ENCODE peak calls at places on chromosome 14, in ten cellular contexts. Z, Y, O, L, H, I, A, C, N and D are unnamed samples. For H3K4me1, the result is how much of the 10 kb centered on the place peaks cover.

GRCh38 chr14:75452900-75453816 is 25.3 kb downstream of the JDP2 start:
- DNase-seq in Z (no peak), Y (peak), O (peak), L (no peak), H (no peak), I (peak), A (peak), C (peak), N (peak), D (peak)

GRCh38 chr14:101357038-101357437 is 204.3 kb upstream of the DIO3 start:
- DNase-seq in Z (no peak), Y (no peak), O (no peak), L (no peak), H (no peak), I (no peak), A (no peak), C (no peak), N (no peak), D (no peak)

GRCh38 chr14:88941414-88941813 is 117.0 kb downstream of the TTC8 start:
- DNase-seq in Z (no peak), Y (no peak), O (no peak), L (no peak), H (no peak), I (no peak), A (no peak), C (no peak), N (no peak), D (no peak)

GRCh38 chr14:90368946-90369721 is 27.7 kb upstream of the CALM1 start:
- DNase-seq in Z (no peak), Y (no peak), O (no peak), L (no peak), H (no peak), I (no peak), A (no peak), C (no peak), N (no peak), D (no peak)

GRCh38 chr14:67766035-67766680 is 50.2 kb downstream of the ZFYVE26 start:
- DNase-seq in Z (peak), Y (no peak), O (no peak), L (no peak), H (no peak), I (peak), A (no peak), C (no peak), N (no peak), D (no peak)

GRCh38 chr14:71648725-71649124 is 283.5 kb upstream of the RGS6 start:
- DNase-seq in Z (no peak), Y (no peak), O (no peak), L (no peak), H (no peak), I (no peak), A (no peak), C (no peak), N (no peak), D (no peak)

GRCh38 chr14:58109761-58110160 is 42.3 kb downstream of the ARMH4 start:
- DNase-seq in Z (no peak), Y (no peak), O (no peak), L (no peak), H (no peak), I (no peak), A (no peak), C (no peak), N (no peak), D (no peak)

GRCh38 chr14:56488306-56488705 is 91.3 kb upstream of the TMEM260 start:
- DNase-seq in Z (no peak), Y (no peak), O (no peak), L (no peak), H (no peak), I (no peak), A (no peak), C (no peak), N (no peak), D (no peak)

GRCh38 chr14:101409006-101409543 is 152.2 kb upstream of the DIO3 start:
- DNase-seq in Z (no peak), Y (no peak), O (no peak), L (no peak), H (no peak), I (no peak), A (no peak), C (no peak), N (no peak), D (no peak)

GRCh38 chr14:33848009-33848408 is 102.9 kb downstream of the EGLN3 start:
- DNase-seq in Z (no peak), Y (no peak), O (no peak), L (no peak), H (no peak), I (no peak), A (no peak), C (no peak), N (no peak), D (no peak)

GRCh38 chr14:68372363-68372762 is 420.5 kb downstream of the ZFP36L1 start:
- DNase-seq in Z (no peak), Y (no peak), O (no peak), L (no peak), H (no peak), I (no peak), A (no peak), C (no peak), N (no peak), D (no peak)

GRCh38 chr14:74705607-74706006 is 7.3 kb downstream of the AREL1 start:
- DNase-seq in Z (no peak), Y (no peak), O (no peak), L (no peak), H (no peak), I (no peak), A (no peak), C (no peak), N (no peak), D (no peak)

GRCh38 chr14:65444230-65444629 is 31.7 kb downstream of the FUT8 start:
- DNase-seq in Z (no peak), Y (no peak), O (peak), L (no peak), H (no peak), I (no peak), A (no peak), C (no peak), N (no peak), D (no peak)

GRCh38 chr14:103696466-103697071 is 18.7 kb downstream of the XRCC3 start:
- DNase-seq in Z (peak), Y (no peak), O (no peak), L (no peak), H (no peak), I (peak), A (no peak), C (peak), N (peak), D (peak)

GRCh38 chr14:101733211-101733610 is 28.3 kb upstream of the PPP2R5C start:
- DNase-seq in Z (no peak), Y (no peak), O (peak), L (no peak), H (no peak), I (no peak), A (no peak), C (peak), N (no peak), D (no peak)

GRCh38 chr14:91351508-91351853 is 66.1 kb downstream of the CCDC88C start:
- DNase-seq in Z (no peak), Y (no peak), O (no peak), L (no peak), H (no peak), I (peak), A (no peak), C (no peak), N (no peak), D (no peak)

GRCh38 chr14:68547305-68548193 is 245.3 kb downstream of the ZFP36L1 start:
- DNase-seq in Z (no peak), Y (peak), O (peak), L (no peak), H (no peak), I (no peak), A (no peak), C (peak), N (peak), D (peak)

GRCh38 chr14:103149847-103150246 is 26.6 kb downstream of the TNFAIP2 start:
- DNase-seq in Z (no peak), Y (no peak), O (no peak), L (no peak), H (no peak), I (no peak), A (no peak), C (no peak), N (no peak), D (no peak)

GRCh38 chr14:54229136-54229535 is 167.7 kb upstream of the CDKN3 start:
- DNase-seq in Z (no peak), Y (no peak), O (no peak), L (no peak), H (no peak), I (no peak), A (no peak), C (peak), N (no peak), D (no peak)

GRCh38 chr14:26930576-26930975 is 332.7 kb upstream of the NOVA1 start:
- DNase-seq in Z (no peak), Y (no peak), O (no peak), L (no peak), H (no peak), I (no peak), A (no peak), C (no peak), N (no peak), D (no peak)

GRCh38 chr14:102930138-102930752 is 7.8 kb downstream of the AMN start:
- DNase-seq in Z (no peak), Y (no peak), O (no peak), L (no peak), H (no peak), I (peak), A (peak), C (peak), N (no peak), D (no peak)

GRCh38 chr14:100659345-100660001 is 67.2 kb upstream of the DLK1 start:
- DNase-seq in Z (no peak), Y (no peak), O (no peak), L (no peak), H (no peak), I (no peak), A (no peak), C (no peak), N (no peak), D (no peak)

GRCh38 chr14:90593254-90594040 is 196.6 kb downstream of the CALM1 start:
- DNase-seq in Z (no peak), Y (no peak), O (no peak), L (no peak), H (no peak), I (no peak), A (no peak), C (no peak), N (no peak), D (no peak)

GRCh38 chr14:85276829-85277228 is 253.1 kb upstream of the FLRT2 start:
- DNase-seq in Z (no peak), Y (no peak), O (no peak), L (no peak), H (no peak), I (no peak), A (no peak), C (no peak), N (no peak), D (no peak)

GRCh38 chr14:19775587-19775986 is 2.3 kb downstream of the OR4M1 start:
- DNase-seq in Z (no peak), Y (no peak), O (no peak), L (no peak), H (no peak), I (no peak), A (no peak), C (no peak), N (no peak), D (no peak)

GRCh38 chr14:39265741-39266588 is 32.2 kb downstream of the MIA2 start:
- DNase-seq in Z (no peak), Y (no peak), O (peak), L (no peak), H (no peak), I (no peak), A (no peak), C (peak), N (no peak), D (no peak)

GRCh38 chr14:50822501-50823042 is 8.4 kb downstream of the NIN start:
- DNase-seq in Z (no peak), Y (no peak), O (no peak), L (no peak), H (no peak), I (no peak), A (no peak), C (no peak), N (peak), D (no peak)

GRCh38 chr14:50820786-50821185 is 10.2 kb downstream of the NIN start:
- DNase-seq in Z (no peak), Y (no peak), O (no peak), L (no peak), H (no peak), I (no peak), A (no peak), C (no peak), N (no peak), D (no peak)

GRCh38 chr14:50823763-50824636 is 7.0 kb downstream of the NIN start:
- DNase-seq in Z (no peak), Y (no peak), O (no peak), L (no peak), H (no peak), I (no peak), A (no peak), C (no peak), N (no peak), D (no peak)

GRCh38 chr14:50823051-50823762 is 7.8 kb downstream of the NIN start:
- DNase-seq in Z (no peak), Y (no peak), O (no peak), L (no peak), H (no peak), I (no peak), A (no peak), C (no peak), N (peak), D (no peak)

DNA sequence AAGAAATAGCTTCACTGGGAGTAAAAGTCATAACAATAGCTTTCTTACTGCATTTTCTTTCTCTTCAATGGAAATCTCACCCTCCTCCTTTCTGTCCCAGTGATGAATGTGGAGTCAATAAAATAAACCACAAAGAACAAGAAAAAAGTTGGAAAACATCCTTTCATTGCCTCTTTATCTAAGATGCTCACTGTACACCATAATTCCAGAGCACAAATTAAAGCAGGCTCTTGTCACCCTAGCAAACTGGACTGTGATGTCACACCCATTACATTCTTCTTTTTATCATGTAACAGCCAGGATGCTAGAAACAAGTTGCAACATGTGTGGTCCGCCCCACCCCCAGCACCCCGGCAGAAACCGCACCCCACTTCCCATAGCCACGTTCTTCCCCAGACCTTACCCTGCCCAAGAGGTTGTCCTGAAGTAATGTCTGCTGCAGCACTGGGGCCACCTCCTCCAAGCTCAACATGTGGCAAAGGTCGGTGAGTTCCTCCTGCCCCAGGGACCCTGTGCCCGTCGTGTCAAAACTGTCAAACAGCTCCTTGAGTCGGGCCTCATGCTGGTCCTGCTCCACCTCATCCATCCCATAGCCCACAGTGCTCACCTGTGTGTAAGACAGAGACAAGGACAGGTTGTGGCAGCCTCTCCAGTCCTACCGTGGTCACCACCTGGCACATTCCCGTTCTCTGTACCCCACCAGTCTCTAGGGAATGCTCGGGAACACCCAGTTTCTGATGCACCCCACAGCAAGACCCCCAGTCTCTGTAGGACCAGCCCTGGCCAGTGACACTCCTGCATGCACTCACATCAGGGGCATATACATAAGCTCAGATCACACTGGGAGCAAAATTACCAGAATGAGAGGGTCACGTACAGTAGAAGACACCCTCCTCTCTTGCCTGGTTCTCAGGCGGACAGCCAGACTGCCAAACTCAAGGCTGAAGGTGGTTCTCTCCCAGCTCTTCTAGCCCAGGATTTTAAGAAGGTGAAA is 9.2 kb downstream of the NIN start:
- DNase-seq in Z (peak), Y (no peak), O (no peak), L (peak), H (peak), I (peak), A (no peak), C (no peak), N (no peak), D (no peak)
- H3K4me1 ChIP-seq in Z (under half), Y (under half), O (under half), L (half or more), H (under half), I (under half), A (under half), C (under half), N (under half), D (under half)

DNA sequence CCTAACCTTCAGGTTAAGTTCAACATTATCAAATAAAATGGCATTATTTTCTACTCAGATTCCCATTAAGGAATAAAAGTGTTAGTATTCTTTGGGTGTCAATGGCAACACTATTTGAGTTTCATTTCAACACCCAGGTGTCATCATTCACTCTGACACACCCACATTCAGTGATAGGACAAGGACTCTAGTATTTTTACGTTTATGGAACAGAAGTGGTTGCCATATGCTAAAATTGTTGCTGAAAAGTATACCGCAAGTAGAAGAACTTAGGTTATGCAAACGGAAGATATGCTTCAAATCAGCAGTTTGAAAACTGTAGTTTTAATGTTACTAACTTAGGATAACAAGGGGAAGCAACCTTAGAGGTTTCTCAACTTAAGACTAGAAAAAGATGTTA is 20.0 kb upstream of the SGPP1 start:
- DNase-seq in Z (no peak), Y (no peak), O (no peak), L (no peak), H (no peak), I (no peak), A (no peak), C (no peak), N (no peak), D (no peak)
- H3K4me1 ChIP-seq in Z (under half), Y (under half), O (under half), L (under half), H (under half), I (under half), A (under half), C (under half), N (under half), D (under half)

GRCh38 chr14:22820731-22821130 is 5.5 kb upstream of the SLC7A7 start:
- DNase-seq in Z (no peak), Y (no peak), O (peak), L (no peak), H (no peak), I (no peak), A (no peak), C (peak), N (no peak), D (no peak)
- H3K4me1 ChIP-seq in Z (under half), Y (under half), O (under half), L (under half), H (under half), I (half or more), A (under half), C (under half), N (under half), D (under half)

GRCh38 chr14:104929268-104930230 is 4.9 kb downstream of the PLD4 start:
- DNase-seq in Z (no peak), Y (peak), O (no peak), L (no peak), H (no peak), I (no peak), A (no peak), C (no peak), N (no peak), D (no peak)

GRCh38 chr14:104926619-104927431 is 2.1 kb downstream of the PLD4 start:
- DNase-seq in Z (peak), Y (no peak), O (no peak), L (no peak), H (no peak), I (no peak), A (no peak), C (no peak), N (no peak), D (no peak)

GRCh38 chr14:104927901-104928300 is 3.2 kb downstream of the PLD4 start:
- DNase-seq in Z (no peak), Y (peak), O (no peak), L (no peak), H (no peak), I (no peak), A (no peak), C (no peak), N (no peak), D (no peak)

GRCh38 chr14:104927432-104927816 is 2.7 kb downstream of the PLD4 start:
- DNase-seq in Z (no peak), Y (no peak), O (no peak), L (no peak), H (no peak), I (no peak), A (no peak), C (no peak), N (no peak), D (no peak)

GRCh38 chr14:104928391-104929133 is 3.9 kb downstream of the PLD4 start:
- DNase-seq in Z (no peak), Y (no peak), O (no peak), L (no peak), H (no peak), I (no peak), A (no peak), C (no peak), N (no peak), D (no peak)
- H3K4me1 ChIP-seq in Z (under half), Y (under half), O (under half), L (under half), H (under half), I (under half), A (under half), C (under half), N (under half), D (under half)

GRCh38 chr14:22533057-22533704 is 55.8 kb downstream of the DAD1 start:
- DNase-seq in Z (no peak), Y (no peak), O (no peak), L (no peak), H (no peak), I (no peak), A (no peak), C (no peak), N (no peak), D (no peak)
- H3K4me1 ChIP-seq in Z (under half), Y (half or more), O (under half), L (half or more), H (half or more), I (under half), A (under half), C (under half), N (under half), D (under half)